ENCODE peak calls at places on chromosomes 13 and 19, in nine cellular contexts. K is brain microvascular endothelial cell, Q is colonic mucosa, V is epithelial cell of esophagus, F is Panc1, U is epithelial cell of proximal tubule, Y is fibroblast of mammary gland, B is AG04450, M is upper lobe of right lung. W is an unnamed sample.
A peak's percentile ranks its signal among the peaks of the same experiment; 100 is the strongest.

GRCh38 chr19:17966497-17967257 is at the start of gene KCNN1:
- DNase-seq in K (no peak), F (no peak), M (no peak), B (no peak), V (no peak), Q (no peak), U (no peak), Y (no peak), W (no peak)

GRCh38 chr19:58345558-58345957 is 7.7 kb downstream of the A1BG start:
- DNase-seq in V (no peak), Q (no peak), B (no peak), K (no peak), U (no peak), M (no peak), Y (no peak), F (no peak), W (no peak)

GRCh38 chr13:35475131-35475959 is 1.1 kb downstream of the MAB21L1 start:
- DNase-seq in Q (peak; percentile 19), U (no peak), K (peak; percentile 7), B (no peak), F (no peak), V (peak; percentile 29), Y (peak; percentile 66), M (no peak), W (no peak)

GRCh38 chr19:35272122-35272715 is 3.5 kb downstream of the USF2 start:
- DNase-seq in B (no peak), V (no peak), K (no peak), U (no peak), M (no peak), F (no peak), Q (peak; percentile 33), Y (no peak), W (no peak)

GRCh38 chr19:12828494-12828893 is 5.9 kb downstream of the RTBDN start:
- DNase-seq in M (no peak), Y (peak; percentile 33), B (no peak), V (peak; percentile 32), Q (peak; percentile 63), U (no peak), K (no peak), F (no peak), W (no peak)

GRCh38 chr13:39484506-39485313 is 118.3 kb downstream of the LHFPL6 start:
- DNase-seq in Y (peak; percentile 48), Q (no peak), K (peak; percentile 53), M (no peak), B (no peak), V (no peak), F (no peak), U (no peak), W (peak; percentile 49)

GRCh38 chr19:6476155-6476895 is 5.3 kb downstream of the DENND1C start:
- DNase-seq in B (no peak), M (peak; percentile 93), K (peak; percentile 52), Q (peak; percentile 95), U (peak; percentile 66), Y (peak; percentile 40), V (peak; percentile 83), F (peak; percentile 51), W (peak; percentile 5)

GRCh38 chr13:25901460-25902376 is 150.1 kb downstream of the SHISA2 start:
- DNase-seq in F (peak; percentile 18), Y (peak; percentile 8), V (peak; percentile 97), K (peak; percentile 97), B (no peak), U (peak; percentile 43), M (no peak), Q (no peak), W (peak; percentile 61)

GRCh38 chr19:30366282-30366681 is 5.9 kb upstream of the ZNF536 start:
- DNase-seq in F (no peak), Q (no peak), K (no peak), V (no peak), M (no peak), B (no peak), Y (no peak), U (no peak), W (no peak)

GRCh38 chr19:48954595-48955307 is at the start of gene BAX:
- DNase-seq in M (peak; percentile 99), K (peak; percentile 94), Q (peak; percentile 98), V (peak; percentile 96), F (peak; percentile 62), B (peak; percentile 87), Y (peak; percentile 96), U (no peak), W (peak; percentile 87)

GRCh38 chr13:70080030-70080429 is 27.6 kb upstream of the ATXN8OS start:
- DNase-seq in U (no peak), Q (no peak), M (no peak), K (no peak), F (no peak), B (no peak), Y (no peak), V (no peak), W (peak; percentile 11)

GRCh38 chr19:18543814-18544475 is 572 bp upstream of the FKBP8 start:
- DNase-seq in U (no peak), K (peak; percentile 62), Y (peak; percentile 64), F (peak; percentile 41), B (no peak), M (peak; percentile 72), V (peak; percentile 83), Q (peak; percentile 92), W (no peak)

GRCh38 chr19:30069535-30070197 is 127.6 kb downstream of the URI1 start:
- DNase-seq in V (no peak), Y (no peak), B (no peak), U (no peak), F (no peak), Q (no peak), M (peak; percentile 42), K (no peak), W (no peak)

GRCh38 chr13:65166675-65167074 is 2063.5 kb downstream of the PCDH9 start:
- DNase-seq in V (no peak), Y (no peak), F (no peak), M (no peak), U (no peak), Q (no peak), K (no peak), B (no peak), W (no peak)

GRCh38 chr19:58476498-58477015 is 405 bp downstream of the ZNF446 start:
- DNase-seq in Y (peak; percentile 40), U (no peak), V (no peak), Q (no peak), K (no peak), B (no peak), F (no peak), M (no peak), W (no peak)

GRCh38 chr19:3270908-3271307 is 46.4 kb downstream of the CELF5 start:
- DNase-seq in M (no peak), F (no peak), K (peak; percentile 11), V (peak; percentile 41), Q (no peak), U (no peak), Y (peak; percentile 61), B (no peak), W (no peak)

GRCh38 chr13:42369071-42369795 is 97.3 kb downstream of the AKAP11 start:
- DNase-seq in K (no peak), M (no peak), V (no peak), U (no peak), F (no peak), B (no peak), Q (no peak), Y (no peak), W (no peak)

DNA sequence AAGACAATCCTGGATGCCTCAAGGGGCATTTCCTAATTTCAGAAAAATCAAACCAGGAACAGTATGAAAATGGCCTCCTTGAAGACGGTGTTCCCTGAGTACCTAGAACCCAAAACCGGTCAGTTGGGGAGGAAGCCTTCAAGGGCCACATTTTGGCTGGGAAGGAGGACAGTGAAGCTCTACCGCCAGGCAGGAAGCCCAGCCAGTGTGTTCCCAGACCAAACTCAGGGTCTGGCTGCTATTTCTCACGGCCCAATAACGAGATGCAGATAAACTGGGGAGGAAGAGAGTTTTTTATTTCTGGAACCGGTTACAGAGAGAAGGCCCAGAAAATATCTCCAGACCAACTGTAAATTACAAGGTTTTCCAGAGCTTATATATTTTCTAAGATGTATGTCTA is 24.3 kb upstream of the CEACAM21 start:
- DNase-seq in Q (no peak), V (no peak), B (no peak), U (no peak), Y (no peak), F (no peak), M (no peak), K (no peak), W (no peak)
- TF ChIP-seq CTCF in Q (no peak), V (no peak), B (no peak), U (no peak), Y (no peak), F (no peak), M (no peak), K (no peak), W (no peak)

GRCh38 chr19:47780215-47780551 is 1.7 kb downstream of the SELENOW start:
- DNase-seq in Y (no peak), M (no peak), B (no peak), V (no peak), K (no peak), Q (no peak), F (no peak), U (no peak), W (no peak)
- H3K4me3 ChIP-seq in Y (no peak overlapping the region), M (peak overlapping the region; percentile 87), B (peak overlapping the region; percentile 94), V (peak overlapping the region; percentile 84), K (peak overlapping the region; percentile 88), Q (peak overlapping the region; percentile 93), F (peak overlapping the region; percentile 89), U (peak overlapping the region; percentile 98), W (peak overlapping the region; percentile 93)

GRCh38 chr13:114099918-114100445 is 32.4 kb downstream of the RASA3 start:
- DNase-seq in Q (no peak), Y (peak; percentile 65), M (peak; percentile 56), U (no peak), B (no peak), F (no peak), K (no peak), V (peak; percentile 86), W (no peak)
- TF ChIP-seq CTCF in Q (no peak), Y (no peak), M (no peak), U (no peak), B (no peak), F (no peak), K (no peak), V (no peak), W (no peak)

DNA sequence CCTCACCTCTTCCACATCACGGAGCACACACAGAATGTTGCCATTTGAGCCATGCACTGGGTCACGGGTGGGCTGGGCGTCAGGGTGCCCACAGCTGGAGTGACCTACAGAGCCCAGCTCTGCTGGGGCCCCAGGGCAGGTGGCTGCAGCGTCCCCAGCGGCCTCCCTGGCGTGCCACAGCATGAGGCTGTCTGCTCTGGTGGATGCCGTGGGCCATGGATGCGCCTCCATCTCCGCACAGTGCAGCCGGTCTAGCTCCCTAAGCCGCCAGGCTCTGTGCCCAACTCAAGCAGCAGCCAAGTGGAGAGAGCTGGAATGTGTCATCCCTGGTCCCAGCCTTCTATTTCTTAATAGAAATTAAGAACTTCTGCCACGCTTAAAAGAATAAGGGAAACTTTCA is 59.1 kb downstream of the ATP11A start:
- DNase-seq in F (no peak), U (no peak), V (peak; percentile 32), Q (no peak), B (no peak), M (peak; percentile 72), Y (peak; percentile 41), K (no peak), W (no peak)
- H3K4me3 ChIP-seq in F (no peak overlapping the region), U (no peak overlapping the region), V (no peak overlapping the region), Q (no peak overlapping the region), B (no peak overlapping the region), M (no peak overlapping the region), Y (no peak overlapping the region), K (no peak overlapping the region), W (no peak overlapping the region)

DNA sequence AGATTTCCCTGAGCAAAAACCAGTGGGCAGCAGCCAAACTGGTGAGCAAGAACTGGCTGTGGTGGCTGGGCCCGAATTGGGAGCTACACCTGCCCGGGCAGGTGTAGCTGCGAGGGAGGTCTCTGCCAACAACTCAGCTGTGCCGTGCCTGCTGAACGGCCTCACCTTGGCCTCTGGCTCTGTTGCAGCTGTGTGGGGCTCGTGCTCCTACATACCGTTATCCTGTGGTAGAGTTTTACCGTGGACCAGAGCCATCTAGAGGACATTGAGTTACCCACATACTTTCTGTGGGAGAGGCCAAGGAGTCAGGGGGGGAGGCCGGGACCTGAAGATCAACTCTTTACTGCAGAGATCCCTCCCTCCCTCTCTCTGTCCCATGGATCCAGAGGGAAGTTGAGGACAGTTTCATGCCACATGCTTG is 113.2 kb downstream of the TM9SF2 start:
- DNase-seq in V (peak; percentile 91), Y (no peak), B (no peak), M (no peak), K (no peak), U (no peak), Q (no peak), F (no peak), W (no peak)
- TF ChIP-seq CTCF in V (no peak), Y (no peak), B (peak; percentile 23), M (peak; percentile 19), K (peak; percentile 52), U (peak; percentile 66), Q (no peak), F (peak; percentile 33), W (peak; percentile 21)